ENCODE peak calls at places on chromosome 20, in ten cellular contexts. V is tibial artery, J is GM03348, Q is NCI-H1092 treated with DMSO at 0.1 percent for 48 hours, E is skeletal muscle cell, G is ovary, U is H7, A is HCEC 1CT, S is T-helper 9 cell, N is right lobe of liver. C is an unnamed sample.

GRCh38 chr20:19710336-19710721 is 47.7 kb upstream of the RIN2 start:
- DNase-seq in V (no peak), J (no peak), Q (no peak), E (peak), G (no peak), U (no peak), A (no peak), S (no peak), N (no peak), C (no peak)

GRCh38 chr20:45965169-45966002 is 6.6 kb downstream of the ZNF335 start:
- DNase-seq in V (peak), J (no peak), Q (no peak), E (no peak), G (no peak), U (peak), A (no peak), S (no peak), N (no peak), C (no peak)

GRCh38 chr20:32437391-32438074 is 79.4 kb downstream of the ASXL1 start:
- DNase-seq in V (no peak), J (no peak), Q (no peak), E (no peak), G (no peak), U (peak), A (no peak), S (no peak), N (no peak), C (no peak)

GRCh38 chr20:39909447-39909846 is 779.6 kb downstream of the MAFB start:
- DNase-seq in V (peak), J (no peak), Q (no peak), E (no peak), G (no peak), U (no peak), A (no peak), S (no peak), N (peak), C (no peak)

GRCh38 chr20:19560876-19561480 is 197.1 kb upstream of the RIN2 start:
- DNase-seq in V (no peak), J (no peak), Q (no peak), E (no peak), G (no peak), U (no peak), A (no peak), S (no peak), N (no peak), C (no peak)

GRCh38 chr20:10961651-10962288 is 288.0 kb upstream of the JAG1 start:
- DNase-seq in V (no peak), J (no peak), Q (peak), E (peak), G (no peak), U (no peak), A (no peak), S (no peak), N (no peak), C (no peak)

GRCh38 chr20:59703046-59703445 is 98.7 kb downstream of the PHACTR3 start:
- DNase-seq in V (no peak), J (no peak), Q (no peak), E (no peak), G (no peak), U (no peak), A (no peak), S (no peak), N (no peak), C (no peak)

GRCh38 chr20:61590236-61590635 is 338.2 kb downstream of the CDH4 start:
- DNase-seq in V (no peak), J (no peak), Q (no peak), E (no peak), G (no peak), U (no peak), A (no peak), S (no peak), N (no peak), C (no peak)

GRCh38 chr20:219290-220115 is 7.6 kb upstream of the DEFB129 start:
- DNase-seq in V (no peak), J (peak), Q (peak), E (no peak), G (no peak), U (peak), A (peak), S (no peak), N (no peak), C (no peak)

GRCh38 chr20:20992274-20992673 is 113.9 kb downstream of the LINC00237 start:
- DNase-seq in V (no peak), J (no peak), Q (no peak), E (no peak), G (no peak), U (no peak), A (no peak), S (no peak), N (no peak), C (no peak)

GRCh38 chr20:50982372-50982771 is 23.8 kb downstream of the MOCS3 start:
- DNase-seq in V (no peak), J (peak), Q (no peak), E (no peak), G (no peak), U (no peak), A (peak), S (no peak), N (peak), C (no peak)

GRCh38 chr20:3900187-3900604 is 11.0 kb downstream of the PANK2 start:
- DNase-seq in V (no peak), J (no peak), Q (no peak), E (no peak), G (no peak), U (no peak), A (peak), S (no peak), N (no peak), C (no peak)

GRCh38 chr20:20360464-20360863 is 7.4 kb upstream of the INSM1 start:
- DNase-seq in V (no peak), J (peak), Q (peak), E (peak), G (no peak), U (peak), A (peak), S (no peak), N (no peak), C (no peak)

GRCh38 chr20:63177134-63177784 is 38.7 kb downstream of the YTHDF1 start:
- DNase-seq in V (no peak), J (no peak), Q (no peak), E (no peak), G (no peak), U (peak), A (no peak), S (no peak), N (no peak), C (no peak)

GRCh38 chr20:25126630-25127029 is 44.7 kb upstream of the VSX1 start:
- DNase-seq in V (no peak), J (no peak), Q (no peak), E (no peak), G (no peak), U (no peak), A (no peak), S (no peak), N (no peak), C (no peak)

GRCh38 chr20:45998761-45999160 is 9.9 kb upstream of the MMP9 start:
- DNase-seq in V (no peak), J (no peak), Q (no peak), E (no peak), G (no peak), U (no peak), A (no peak), S (no peak), N (no peak), C (no peak)

GRCh38 chr20:19113343-19113930 is 99.0 kb upstream of the SLC24A3 start:
- DNase-seq in V (no peak), J (no peak), Q (no peak), E (no peak), G (no peak), U (no peak), A (no peak), S (no peak), N (no peak), C (no peak)

GRCh38 chr20:4091332-4092135 is 76.2 kb upstream of the RNF24 start:
- DNase-seq in V (no peak), J (peak), Q (no peak), E (peak), G (peak), U (peak), A (peak), S (peak), N (peak), C (no peak)

GRCh38 chr20:401682-402495 is 6.2 kb upstream of the RBCK1 start:
- DNase-seq in V (no peak), J (no peak), Q (no peak), E (peak), G (no peak), U (no peak), A (peak), S (no peak), N (no peak), C (no peak)

GRCh38 chr20:8128291-8129046 is 3.6 kb upstream of the PLCB1 start:
- DNase-seq in V (no peak), J (no peak), Q (no peak), E (no peak), G (no peak), U (no peak), A (no peak), S (no peak), N (no peak), C (no peak)

GRCh38 chr20:34915131-34915530 is 38.7 kb downstream of the ACSS2 start:
- DNase-seq in V (no peak), J (no peak), Q (no peak), E (no peak), G (no peak), U (no peak), A (no peak), S (no peak), N (peak), C (no peak)

GRCh38 chr20:42100137-42100704 is 482.0 kb upstream of the CHD6 start:
- DNase-seq in V (no peak), J (no peak), Q (no peak), E (no peak), G (no peak), U (no peak), A (no peak), S (no peak), N (no peak), C (no peak)

GRCh38 chr20:22717466-22717865 is 133.1 kb upstream of the FOXA2 start:
- DNase-seq in V (no peak), J (no peak), Q (no peak), E (no peak), G (no peak), U (no peak), A (no peak), S (no peak), N (no peak), C (no peak)

GRCh38 chr20:57727863-57728262 is 18.0 kb upstream of the PMEPA1 start:
- DNase-seq in V (no peak), J (no peak), Q (no peak), E (no peak), G (no peak), U (peak), A (no peak), S (no peak), N (no peak), C (no peak)

GRCh38 chr20:48530957-48531356 is 296.8 kb downstream of the PREX1 start:
- DNase-seq in V (no peak), J (no peak), Q (no peak), E (no peak), G (no peak), U (no peak), A (no peak), S (no peak), N (no peak), C (no peak)

GRCh38 chr20:63370623-63371176 is 9.6 kb upstream of the CHRNA4 start:
- DNase-seq in V (no peak), J (no peak), Q (no peak), E (no peak), G (no peak), U (no peak), A (no peak), S (no peak), N (no peak), C (no peak)

C was measured in effector memory CD4-positive, alpha-beta T cell.